ENCODE peak calls at places on chromosomes 5 and 9, in seven cellular contexts. L, R, P, M, I, C and A are unnamed samples.

GRCh38 chr9:108108802-108109448 is 619.4 kb upstream of the KLF4 start:
- DNase-seq in L (no peak), M (peak), R (no peak), I (peak), C (no peak), P (no peak), A (no peak)

GRCh38 chr9:35605336-35606137 is 475 bp downstream of the TESK1 start:
- DNase-seq in I (peak), M (no peak), P (peak), C (no peak), R (peak), L (no peak), A (peak)

GRCh38 chr9:105344283-105344682 is 99.8 kb downstream of the SLC44A1 start:
- DNase-seq in C (no peak), R (no peak), I (peak), P (peak), M (peak), L (no peak), A (no peak)

GRCh38 chr5:173753307-173754168 is 134.6 kb upstream of the CPEB4 start:
- DNase-seq in M (peak), L (peak), P (peak), C (no peak), I (peak), R (no peak), A (no peak)

GRCh38 chr5:141186897-141187512 is at the start of gene PCDHB9:
- DNase-seq in L (no peak), R (no peak), P (peak), C (no peak), I (peak), M (peak), A (no peak)

GRCh38 chr9:93591706-93592388 is 15.5 kb downstream of the PHF2 start:
- DNase-seq in I (no peak), P (no peak), C (no peak), R (no peak), M (no peak), L (no peak), A (peak)

GRCh38 chr9:16417101-16417500 is 453.4 kb downstream of the BNC2 start:
- DNase-seq in C (no peak), I (peak), R (peak), L (no peak), P (peak), M (peak), A (no peak)

GRCh38 chr5:9467199-9468069 is 78.4 kb downstream of the SEMA5A start:
- DNase-seq in C (no peak), M (no peak), P (no peak), R (no peak), L (no peak), I (no peak), A (no peak)

GRCh38 chr9:134623408-134624066 is 18.1 kb upstream of the COL5A1 start:
- DNase-seq in L (no peak), P (no peak), C (no peak), R (no peak), M (peak), I (no peak), A (no peak)

GRCh38 chr5:143635888-143636287 is 176.1 kb upstream of the HMHB1 start:
- DNase-seq in C (no peak), M (peak), L (no peak), P (no peak), I (no peak), R (no peak), A (no peak)

GRCh38 chr5:132458651-132459030 is 31.9 kb downstream of the IRF1 start:
- DNase-seq in R (no peak), P (peak), C (no peak), L (no peak), I (peak), M (peak), A (no peak)

GRCh38 chr9:4678679-4679267 is 596 bp upstream of the CDC37L1 start:
- DNase-seq in I (peak), C (no peak), R (no peak), P (peak), L (no peak), M (peak), A (no peak)

GRCh38 chr5:74919487-74919886 is 53.3 kb upstream of the FAM169A start:
- DNase-seq in P (peak), I (peak), C (no peak), M (peak), R (peak), L (no peak), A (no peak)

GRCh38 chr9:127754099-127754760 is 19.1 kb upstream of the TOR2A start:
- DNase-seq in C (no peak), M (no peak), I (peak), L (no peak), R (no peak), P (no peak), A (no peak)

GRCh38 chr5:173831196-173831914 is 56.8 kb upstream of the CPEB4 start:
- DNase-seq in P (no peak), R (no peak), C (no peak), L (no peak), I (no peak), M (no peak), A (no peak)

GRCh38 chr5:145846087-145846486 is 10.9 kb upstream of the PRELID2 start:
- DNase-seq in L (no peak), M (no peak), R (no peak), P (no peak), C (no peak), I (no peak), A (no peak)

GRCh38 chr9:107281164-107281563 is 1.9 kb upstream of the RAD23B start:
- DNase-seq in C (no peak), R (no peak), L (no peak), I (no peak), M (no peak), P (no peak), A (no peak)

GRCh38 chr5:72387985-72388384 is 67.8 kb downstream of the PTCD2 start:
- DNase-seq in L (no peak), I (peak), M (peak), R (peak), C (no peak), P (peak), A (no peak)

GRCh38 chr9:87830446-87830845 is 52.2 kb upstream of the SPATA31E1 start:
- DNase-seq in R (no peak), M (no peak), C (no peak), P (no peak), L (no peak), I (no peak), A (no peak)